ENCODE peak calls at places on chromosomes 16 and 17, in seven cellular contexts. T, Q, R, V, O, B and U are unnamed samples.

GRCh38 chr17:17385502-17385901 is 82.3 kb downstream of the NT5M start:
- DNase-seq in T (peak), V (no peak), Q (no peak), B (no peak), O (no peak), R (no peak), U (no peak)

GRCh38 chr17:1485311-1485747 is 7.2 kb downstream of the MYO1C start:
- DNase-seq in O (no peak), B (no peak), R (no peak), T (peak), Q (no peak), V (no peak), U (no peak)

GRCh38 chr17:29760279-29760721 is 137.6 kb upstream of the CORO6 start:
- DNase-seq in R (no peak), T (peak), V (no peak), Q (peak), B (no peak), O (peak), U (peak)

GRCh38 chr17:78421534-78422266 is 43.3 kb downstream of the PGS1 start:
- DNase-seq in B (no peak), Q (peak), T (peak), R (peak), V (peak), O (peak), U (peak)

GRCh38 chr17:43757171-43757660 is 1.4 kb downstream of the SOST start:
- DNase-seq in V (peak), Q (no peak), O (no peak), T (no peak), R (no peak), B (no peak), U (no peak)

GRCh38 chr17:1762233-1762905 is 509 bp downstream of the SERPINF1 start:
- DNase-seq in T (peak), V (peak), B (no peak), R (peak), O (no peak), Q (no peak), U (no peak)

GRCh38 chr17:33234930-33235685 is 58.0 kb downstream of the ASIC2 start:
- DNase-seq in O (peak), Q (no peak), R (no peak), B (no peak), V (peak), T (no peak), U (no peak)

GRCh38 chr16:28218109-28218508 is 6.3 kb upstream of the XPO6 start:
- DNase-seq in V (no peak), T (peak), R (no peak), B (no peak), Q (no peak), O (no peak), U (no peak)

GRCh38 chr16:17691621-17692231 is 221.0 kb upstream of the XYLT1 start:
- DNase-seq in V (no peak), O (no peak), Q (no peak), T (no peak), R (no peak), B (no peak), U (no peak)

GRCh38 chr16:79532785-79533184 is 67.8 kb downstream of the MAF start:
- DNase-seq in V (no peak), Q (no peak), R (no peak), B (no peak), T (no peak), O (no peak), U (no peak)

GRCh38 chr16:89164436-89164835 is 7.1 kb upstream of the CDH15 start:
- DNase-seq in R (no peak), O (no peak), Q (no peak), V (no peak), B (no peak), T (peak), U (no peak)

GRCh38 chr16:22217890-22218730 is 12.0 kb downstream of the EEF2K start:
- DNase-seq in O (no peak), B (no peak), R (no peak), V (no peak), Q (no peak), T (no peak), U (no peak)

GRCh38 chr16:83138976-83139690 is 512.4 kb downstream of the CDH13 start:
- DNase-seq in T (no peak), R (no peak), B (no peak), Q (no peak), V (no peak), O (no peak), U (no peak)